ENCODE peak calls at places on chromosome 11, in five cellular contexts. N is IMR-90; B is suprapubic skin; G is effector memory CD4-positive, alpha-beta T cell; P is adrenal gland. T is an unnamed sample. For H3K27me3, the result is how much of the 10 kb centered on the place peaks cover.

GRCh38 chr11:2259897-2260451 is 10.4 kb downstream of the ASCL2 start:
- DNase-seq in N (no peak), B (peak), G (no peak), P (no peak), T (no peak)

GRCh38 chr11:59706518-59707285 is 6.9 kb downstream of the OR10V1 start:
- DNase-seq in N (peak), B (no peak), G (no peak), P (no peak), T (no peak)

GRCh38 chr11:71566081-71566620 is 788 bp downstream of the KRTAP5-10 start:
- DNase-seq in N (no peak), B (no peak), G (no peak), P (no peak), T (no peak)

GRCh38 chr11:74366576-74366975 is 31.7 kb downstream of the PGM2L1 start:
- DNase-seq in N (peak), B (no peak), G (no peak), P (no peak), T (no peak)

GRCh38 chr11:9787981-9788521 is 124.2 kb downstream of the SWAP70 start:
- DNase-seq in N (peak), B (no peak), G (no peak), P (peak), T (peak)

GRCh38 chr11:33001281-33001680 is 14.4 kb upstream of the DEPDC7 start:
- DNase-seq in N (peak), B (no peak), G (no peak), P (no peak), T (no peak)

GRCh38 chr11:31986201-31986889 is 104.5 kb upstream of the RCN1 start:
- DNase-seq in N (no peak), B (no peak), G (no peak), P (no peak), T (no peak)

GRCh38 chr11:107468596-107468995 is 11.0 kb upstream of the CWF19L2 start:
- DNase-seq in N (peak), B (no peak), G (no peak), P (no peak), T (no peak)

GRCh38 chr11:19689281-19689975 is 23.2 kb upstream of the NAV2 start:
- DNase-seq in N (no peak), B (no peak), G (no peak), P (no peak), T (no peak)

GRCh38 chr11:2296913-2297622 is 4.7 kb downstream of the C11orf21 start:
- DNase-seq in N (no peak), B (no peak), G (no peak), P (peak), T (no peak)

GRCh38 chr11:18676803-18677202 is 21.8 kb upstream of the TMEM86A start:
- DNase-seq in N (no peak), B (no peak), G (no peak), P (no peak), T (no peak)

GRCh38 chr11:35964846-35965245 is 21.0 kb downstream of the LDLRAD3 start:
- DNase-seq in N (no peak), B (no peak), G (no peak), P (no peak), T (no peak)

GRCh38 chr11:83480811-83481210 is 194.6 kb upstream of the CCDC90B start:
- DNase-seq in N (no peak), B (no peak), G (no peak), P (no peak), T (no peak)

GRCh38 chr11:104531075-104531474 is 367.1 kb upstream of the PDGFD start:
- DNase-seq in N (no peak), B (no peak), G (peak), P (no peak), T (no peak)

GRCh38 chr11:61418136-61418535 is 11.6 kb downstream of the CPSF7 start:
- DNase-seq in N (peak), B (no peak), G (no peak), P (no peak), T (no peak)

GRCh38 chr11:68021167-68021787 is 9.2 kb upstream of the NDUFS8 start:
- DNase-seq in N (no peak), B (no peak), G (no peak), P (no peak), T (no peak)

GRCh38 chr11:96097844-96098421 is 174.0 kb upstream of the MTMR2 start:
- DNase-seq in N (peak), B (no peak), G (no peak), P (no peak), T (no peak)

GRCh38 chr11:120581317-120581716 is 69.8 kb downstream of the GRIK4 start:
- DNase-seq in N (no peak), B (no peak), G (no peak), P (no peak), T (no peak)

GRCh38 chr11:394034-394857 is at the start of gene PKP3:
- DNase-seq in N (peak), B (no peak), G (no peak), P (no peak), T (no peak)

GRCh38 chr11:104984818-104985217 is 16.4 kb upstream of the CASP4 start:
- DNase-seq in N (peak), B (no peak), G (no peak), P (no peak), T (no peak)

GRCh38 chr11:16811136-16812020 is 72.9 kb downstream of the C11orf58 start:
- DNase-seq in N (no peak), B (no peak), G (no peak), P (no peak), T (no peak)

GRCh38 chr11:1510928-1511327 is 24.3 kb upstream of the MOB2 start:
- DNase-seq in N (no peak), B (no peak), G (no peak), P (no peak), T (peak)

GRCh38 chr11:119094816-119095065 is 6.9 kb downstream of the DPAGT1 start:
- DNase-seq in N (peak), B (peak), G (no peak), P (peak), T (peak)

GRCh38 chr11:33017478-33017877 is 1.8 kb downstream of the DEPDC7 start:
- DNase-seq in N (no peak), B (no peak), G (no peak), P (no peak), T (no peak)

GRCh38 chr11:32884770-32885384 is 7.7 kb upstream of the QSER1 start:
- DNase-seq in N (no peak), B (no peak), G (no peak), P (no peak), T (no peak)

GRCh38 chr11:108559340-108559739 is 34.2 kb downstream of the EXPH5 start:
- DNase-seq in N (peak), B (no peak), G (no peak), P (no peak), T (no peak)

GRCh38 chr11:122883682-122883981 is 1.1 kb downstream of the JHY start:
- DNase-seq in N (no peak), B (no peak), G (no peak), P (no peak), T (no peak)
- H3K4me3 ChIP-seq in N (no peak), B (peak), G (peak), P (no peak), T (peak)

DNA sequence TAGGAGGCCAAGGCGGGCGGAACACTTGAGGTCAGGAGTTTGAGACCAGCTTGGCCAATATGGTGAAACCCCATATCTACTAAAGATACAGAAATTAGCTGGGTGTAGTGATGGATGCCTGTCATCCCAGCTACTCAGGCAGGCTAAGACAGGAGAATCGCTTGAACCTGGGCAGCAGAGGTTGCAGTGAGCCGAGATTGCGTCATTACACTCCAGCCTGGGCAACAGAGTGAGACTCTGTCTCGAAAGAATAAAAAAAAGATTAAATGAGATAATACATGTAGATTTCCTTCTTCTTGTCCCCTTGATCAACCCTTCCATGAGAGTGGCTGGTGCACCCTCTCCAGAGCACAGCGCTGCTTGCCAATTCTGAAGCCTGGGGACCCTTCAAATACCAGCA is 106.9 kb downstream of the ST3GAL4 start:
- DNase-seq in N (no peak), B (no peak), G (no peak), P (no peak), T (no peak)
- H3K27me3 ChIP-seq in N (under half), B (under half), G (under half), P (under half), T (under half)

GRCh38 chr11:115933564-115933963 is 429.3 kb upstream of the CADM1 start:
- DNase-seq in N (no peak), B (no peak), G (no peak), P (no peak), T (no peak)
- H3K4me3 ChIP-seq in N (no peak), B (no peak), G (no peak), P (no peak), T (no peak)

GRCh38 chr11:128718064-128718463 is 24.2 kb downstream of the FLI1 start:
- DNase-seq in N (no peak), B (no peak), G (no peak), P (no peak), T (no peak)
- H3K27me3 ChIP-seq in N (under half), B (under half), G (under half), P (under half), T (under half)

GRCh38 chr11:64019106-64020031 is 16.4 kb upstream of the FLRT1 start:
- DNase-seq in N (no peak), B (no peak), G (no peak), P (no peak), T (peak)
- H3K4me3 ChIP-seq in N (no peak), B (no peak), G (no peak), P (no peak), T (peak)

GRCh38 chr11:130212431-130212961 is 52.9 kb downstream of the ST14 start:
- DNase-seq in N (no peak), B (peak), G (no peak), P (peak), T (no peak)
- H3K27me3 ChIP-seq in N (under half), B (under half), G (under half), P (under half), T (under half)

DNA sequence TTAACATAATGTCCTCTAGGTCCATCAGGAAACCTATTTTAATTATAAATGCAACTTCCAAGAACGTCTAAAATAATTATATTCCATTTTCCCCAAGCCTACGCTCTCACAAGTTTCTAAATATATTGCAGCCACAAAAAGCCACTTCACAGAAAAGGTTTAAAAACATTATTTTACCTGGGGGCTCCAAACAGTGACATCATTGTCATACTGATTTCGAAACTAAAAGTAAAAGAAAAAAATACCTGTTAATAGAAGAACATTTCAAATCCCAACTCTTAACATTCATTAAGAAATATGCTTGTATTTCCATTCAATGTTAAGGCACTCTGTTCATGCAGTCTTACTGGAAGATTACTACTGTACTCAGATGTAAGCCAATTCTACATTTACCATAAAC is 1.4 kb downstream of the PSMA1 start:
- DNase-seq in N (no peak), B (no peak), G (no peak), P (no peak), T (no peak)
- H3K4me3 ChIP-seq in N (peak), B (peak), G (peak), P (no peak), T (peak)

GRCh38 chr11:44928144-44928543 is 22.5 kb downstream of the TP53I11 start:
- DNase-seq in N (no peak), B (no peak), G (no peak), P (no peak), T (no peak)
- H3K27me3 ChIP-seq in N (under half), B (under half), G (under half), P (under half), T (under half)